ENCODE peak calls at places on chromosome 6, in six cellular contexts. O is Right ventricle myocardium inferior; Q is activated naive CD4-positive, alpha-beta T cell treated with anti-CD3 and anti-CD28 coated beads, Interleukin-2, amount 10 ng/mL, durations not matched to agents 7 days and 5 days; B is NCI-H774; V is MCF 10A; C is left ventricle myocardium superior. N is an unnamed sample.

GRCh38 chr6:48962041-48962440 is 501.0 kb downstream of the MMUT start:
- DNase-seq in V (peak; percentile 91), Q (no peak), C (no peak), B (peak; percentile 34), O (no peak), N (no peak)

GRCh38 chr6:27130668-27131428 is 116.7 kb upstream of the PRSS16 start:
- DNase-seq in C (no peak), O (no peak), V (no peak), B (no peak), Q (no peak), N (no peak)

GRCh38 chr6:89347825-89348224 is 4.7 kb downstream of the UBE2J1 start:
- DNase-seq in O (no peak), B (no peak), C (peak; percentile 43), Q (no peak), V (no peak), N (no peak)

GRCh38 chr6:31354788-31355539 is 2.0 kb downstream of the HLA-B start:
- DNase-seq in V (no peak), B (no peak), O (no peak), Q (no peak), C (no peak), N (no peak)

GRCh38 chr6:30541515-30542403 is 14.5 kb downstream of the GNL1 start:
- DNase-seq in B (peak; percentile 56), V (peak; percentile 74), Q (peak; percentile 87), C (peak; percentile 77), O (peak; percentile 88), N (peak; percentile 83)

GRCh38 chr6:10451828-10452509 is 37.1 kb upstream of the TFAP2A start:
- DNase-seq in V (peak; percentile 99), C (no peak), O (peak; percentile 70), B (no peak), Q (no peak), N (peak; percentile 92)

GRCh38 chr6:44661221-44661609 is 273.7 kb downstream of the CDC5L start:
- DNase-seq in V (no peak), O (no peak), C (no peak), B (no peak), Q (no peak), N (no peak)

GRCh38 chr6:131013495-131013894 is 49.5 kb downstream of the EPB41L2 start:
- DNase-seq in O (no peak), Q (no peak), V (peak; percentile 29), B (no peak), C (no peak), N (no peak)

GRCh38 chr6:154623391-154623790 is 109.8 kb upstream of the SCAF8 start:
- DNase-seq in B (no peak), Q (no peak), C (no peak), V (no peak), O (no peak), N (no peak)

GRCh38 chr6:75609639-75610590 is 8.2 kb downstream of the SENP6 start:
- DNase-seq in V (peak; percentile 30), Q (no peak), C (no peak), B (no peak), O (no peak), N (no peak)

GRCh38 chr6:83633609-83634008 is 75.3 kb downstream of the SNAP91 start:
- DNase-seq in O (no peak), V (no peak), Q (no peak), C (no peak), B (no peak), N (no peak)

GRCh38 chr6:53315086-53315724 is 33.5 kb downstream of the ELOVL5 start:
- DNase-seq in O (no peak), C (no peak), B (no peak), Q (no peak), V (no peak), N (no peak)